ENCODE peak calls at places on chromosomes 12 and 14, in ten cellular contexts. One of them, this sample, is unnamed.

GRCh38 chr12:102659200-102659911 is 179.0 kb upstream of the IGF1 start:
- DNase-seq in progenitor cell of endocrine pancreas: no peak
- DNase-seq in Right ventricle myocardium superior: no peak
- DNase-seq in NCI-H524: no peak
- DNase-seq in T1000: no peak
- DNase-seq in stimulated activated CD8-positive, alpha-beta memory T cell treated with anti-CD3 and anti-CD28 coated beads, Interleukin-7, amount 100 ng/mL, for 4 hours: no peak
- DNase-seq in AG10803: peak
- DNase-seq in COR-L47: peak
- DNase-seq in iris pigment epithelial cell: no peak
- DNase-seq in cerebellar cortex: no peak
- DNase-seq in this sample: no peak

GRCh38 chr14:96126339-96126770 is 78.3 kb upstream of the BDKRB2 start:
- DNase-seq in stimulated activated CD8-positive, alpha-beta memory T cell treated with anti-CD3 and anti-CD28 coated beads, Interleukin-7, amount 100 ng/mL, for 4 hours: no peak
- DNase-seq in COR-L47: no peak
- DNase-seq in progenitor cell of endocrine pancreas: no peak
- DNase-seq in AG10803: peak
- DNase-seq in cerebellar cortex: no peak
- DNase-seq in Right ventricle myocardium superior: no peak
- DNase-seq in NCI-H524: no peak
- DNase-seq in iris pigment epithelial cell: peak
- DNase-seq in T1000: no peak
- DNase-seq in this sample: no peak

GRCh38 chr14:91374287-91374880 is 43.2 kb downstream of the CCDC88C start:
- DNase-seq in NCI-H524: peak
- DNase-seq in cerebellar cortex: no peak
- DNase-seq in progenitor cell of endocrine pancreas: no peak
- DNase-seq in Right ventricle myocardium superior: no peak
- DNase-seq in T1000: no peak
- DNase-seq in stimulated activated CD8-positive, alpha-beta memory T cell treated with anti-CD3 and anti-CD28 coated beads, Interleukin-7, amount 100 ng/mL, for 4 hours: no peak
- DNase-seq in iris pigment epithelial cell: peak
- DNase-seq in AG10803: no peak
- DNase-seq in COR-L47: no peak
- DNase-seq in this sample: no peak

GRCh38 chr12:121009744-121010143 is 6.5 kb downstream of the C12orf43 start:
- DNase-seq in iris pigment epithelial cell: peak
- DNase-seq in COR-L47: no peak
- DNase-seq in NCI-H524: no peak
- DNase-seq in cerebellar cortex: peak
- DNase-seq in AG10803: peak
- DNase-seq in T1000: no peak
- DNase-seq in Right ventricle myocardium superior: no peak
- DNase-seq in stimulated activated CD8-positive, alpha-beta memory T cell treated with anti-CD3 and anti-CD28 coated beads, Interleukin-7, amount 100 ng/mL, for 4 hours: no peak
- DNase-seq in progenitor cell of endocrine pancreas: peak
- DNase-seq in this sample: no peak

GRCh38 chr12:93783827-93784226 is 106.7 kb downstream of the CRADD start:
- DNase-seq in cerebellar cortex: no peak
- DNase-seq in stimulated activated CD8-positive, alpha-beta memory T cell treated with anti-CD3 and anti-CD28 coated beads, Interleukin-7, amount 100 ng/mL, for 4 hours: peak
- DNase-seq in T1000: no peak
- DNase-seq in AG10803: no peak
- DNase-seq in NCI-H524: no peak
- DNase-seq in Right ventricle myocardium superior: no peak
- DNase-seq in progenitor cell of endocrine pancreas: no peak
- DNase-seq in iris pigment epithelial cell: no peak
- DNase-seq in COR-L47: no peak
- DNase-seq in this sample: no peak

GRCh38 chr14:39342768-39343167 is 89.5 kb downstream of the FBXO33 start:
- DNase-seq in AG10803: no peak
- DNase-seq in cerebellar cortex: no peak
- DNase-seq in NCI-H524: no peak
- DNase-seq in progenitor cell of endocrine pancreas: no peak
- DNase-seq in T1000: no peak
- DNase-seq in Right ventricle myocardium superior: no peak
- DNase-seq in stimulated activated CD8-positive, alpha-beta memory T cell treated with anti-CD3 and anti-CD28 coated beads, Interleukin-7, amount 100 ng/mL, for 4 hours: no peak
- DNase-seq in iris pigment epithelial cell: no peak
- DNase-seq in COR-L47: no peak
- DNase-seq in this sample: no peak

GRCh38 chr14:95445676-95446075 is 70.8 kb downstream of the SYNE3 start:
- DNase-seq in iris pigment epithelial cell: no peak
- DNase-seq in COR-L47: peak
- DNase-seq in cerebellar cortex: peak
- DNase-seq in T1000: no peak
- DNase-seq in NCI-H524: no peak
- DNase-seq in progenitor cell of endocrine pancreas: no peak
- DNase-seq in Right ventricle myocardium superior: no peak
- DNase-seq in AG10803: no peak
- DNase-seq in stimulated activated CD8-positive, alpha-beta memory T cell treated with anti-CD3 and anti-CD28 coated beads, Interleukin-7, amount 100 ng/mL, for 4 hours: no peak
- DNase-seq in this sample: no peak

GRCh38 chr12:72323881-72324280 is 51.7 kb downstream of the TRHDE start:
- DNase-seq in AG10803: peak
- DNase-seq in cerebellar cortex: no peak
- DNase-seq in T1000: no peak
- DNase-seq in progenitor cell of endocrine pancreas: no peak
- DNase-seq in Right ventricle myocardium superior: no peak
- DNase-seq in NCI-H524: no peak
- DNase-seq in stimulated activated CD8-positive, alpha-beta memory T cell treated with anti-CD3 and anti-CD28 coated beads, Interleukin-7, amount 100 ng/mL, for 4 hours: no peak
- DNase-seq in COR-L47: no peak
- DNase-seq in iris pigment epithelial cell: peak
- DNase-seq in this sample: no peak

GRCh38 chr14:102568115-102568614 is 24.3 kb upstream of the RCOR1 start:
- DNase-seq in stimulated activated CD8-positive, alpha-beta memory T cell treated with anti-CD3 and anti-CD28 coated beads, Interleukin-7, amount 100 ng/mL, for 4 hours: peak
- DNase-seq in Right ventricle myocardium superior: no peak
- DNase-seq in AG10803: no peak
- DNase-seq in progenitor cell of endocrine pancreas: no peak
- DNase-seq in T1000: no peak
- DNase-seq in cerebellar cortex: peak
- DNase-seq in COR-L47: no peak
- DNase-seq in NCI-H524: no peak
- DNase-seq in iris pigment epithelial cell: no peak
- DNase-seq in this sample: no peak

GRCh38 chr12:130920711-130921381 is 32.9 kb upstream of the ADGRD1 start:
- DNase-seq in Right ventricle myocardium superior: peak
- DNase-seq in COR-L47: no peak
- DNase-seq in AG10803: peak
- DNase-seq in T1000: no peak
- DNase-seq in progenitor cell of endocrine pancreas: no peak
- DNase-seq in stimulated activated CD8-positive, alpha-beta memory T cell treated with anti-CD3 and anti-CD28 coated beads, Interleukin-7, amount 100 ng/mL, for 4 hours: no peak
- DNase-seq in iris pigment epithelial cell: peak
- DNase-seq in NCI-H524: no peak
- DNase-seq in cerebellar cortex: no peak
- DNase-seq in this sample: peak

GRCh38 chr12:119308743-119309456 is 25.6 kb upstream of the CCDC60 start:
- DNase-seq in NCI-H524: peak
- DNase-seq in progenitor cell of endocrine pancreas: no peak
- DNase-seq in T1000: no peak
- DNase-seq in AG10803: no peak
- DNase-seq in iris pigment epithelial cell: no peak
- DNase-seq in stimulated activated CD8-positive, alpha-beta memory T cell treated with anti-CD3 and anti-CD28 coated beads, Interleukin-7, amount 100 ng/mL, for 4 hours: no peak
- DNase-seq in COR-L47: no peak
- DNase-seq in Right ventricle myocardium superior: peak
- DNase-seq in cerebellar cortex: no peak
- DNase-seq in this sample: no peak

GRCh38 chr12:122459211-122459610 is 36.7 kb upstream of the CLIP1 start:
- DNase-seq in Right ventricle myocardium superior: no peak
- DNase-seq in COR-L47: no peak
- DNase-seq in progenitor cell of endocrine pancreas: no peak
- DNase-seq in stimulated activated CD8-positive, alpha-beta memory T cell treated with anti-CD3 and anti-CD28 coated beads, Interleukin-7, amount 100 ng/mL, for 4 hours: no peak
- DNase-seq in iris pigment epithelial cell: no peak
- DNase-seq in T1000: no peak
- DNase-seq in NCI-H524: no peak
- DNase-seq in cerebellar cortex: peak
- DNase-seq in AG10803: no peak
- DNase-seq in this sample: no peak

GRCh38 chr12:49902399-49903350 is 1.0 kb downstream of the FAIM2 start:
- DNase-seq in progenitor cell of endocrine pancreas: no peak
- DNase-seq in AG10803: no peak
- DNase-seq in stimulated activated CD8-positive, alpha-beta memory T cell treated with anti-CD3 and anti-CD28 coated beads, Interleukin-7, amount 100 ng/mL, for 4 hours: no peak
- DNase-seq in iris pigment epithelial cell: no peak
- DNase-seq in cerebellar cortex: peak
- DNase-seq in NCI-H524: no peak
- DNase-seq in COR-L47: no peak
- DNase-seq in T1000: no peak
- DNase-seq in Right ventricle myocardium superior: no peak
- DNase-seq in this sample: no peak

GRCh38 chr12:57454566-57455373 is at the start of gene INHBE:
- DNase-seq in COR-L47: peak
- DNase-seq in stimulated activated CD8-positive, alpha-beta memory T cell treated with anti-CD3 and anti-CD28 coated beads, Interleukin-7, amount 100 ng/mL, for 4 hours: no peak
- DNase-seq in cerebellar cortex: no peak
- DNase-seq in T1000: peak
- DNase-seq in iris pigment epithelial cell: peak
- DNase-seq in Right ventricle myocardium superior: no peak
- DNase-seq in NCI-H524: peak
- DNase-seq in progenitor cell of endocrine pancreas: no peak
- DNase-seq in AG10803: peak
- DNase-seq in this sample: no peak

GRCh38 chr12:12008931-12009611 is 61.7 kb upstream of the BCL2L14 start:
- DNase-seq in T1000: peak
- DNase-seq in Right ventricle myocardium superior: no peak
- DNase-seq in iris pigment epithelial cell: peak
- DNase-seq in COR-L47: peak
- DNase-seq in cerebellar cortex: no peak
- DNase-seq in progenitor cell of endocrine pancreas: no peak
- DNase-seq in AG10803: peak
- DNase-seq in NCI-H524: no peak
- DNase-seq in stimulated activated CD8-positive, alpha-beta memory T cell treated with anti-CD3 and anti-CD28 coated beads, Interleukin-7, amount 100 ng/mL, for 4 hours: no peak
- DNase-seq in this sample: no peak

GRCh38 chr12:34291426-34291901 is 269.2 kb downstream of the ALG10 start:
- DNase-seq in T1000: no peak
- DNase-seq in Right ventricle myocardium superior: no peak
- DNase-seq in progenitor cell of endocrine pancreas: no peak
- DNase-seq in COR-L47: no peak
- DNase-seq in cerebellar cortex: no peak
- DNase-seq in iris pigment epithelial cell: no peak
- DNase-seq in stimulated activated CD8-positive, alpha-beta memory T cell treated with anti-CD3 and anti-CD28 coated beads, Interleukin-7, amount 100 ng/mL, for 4 hours: no peak
- DNase-seq in AG10803: no peak
- DNase-seq in NCI-H524: no peak
- DNase-seq in this sample: peak

GRCh38 chr12:11875414-11875935 is 195.3 kb upstream of the BCL2L14 start:
- DNase-seq in progenitor cell of endocrine pancreas: no peak
- DNase-seq in stimulated activated CD8-positive, alpha-beta memory T cell treated with anti-CD3 and anti-CD28 coated beads, Interleukin-7, amount 100 ng/mL, for 4 hours: peak
- DNase-seq in cerebellar cortex: no peak
- DNase-seq in COR-L47: no peak
- DNase-seq in NCI-H524: no peak
- DNase-seq in iris pigment epithelial cell: no peak
- DNase-seq in Right ventricle myocardium superior: no peak
- DNase-seq in AG10803: peak
- DNase-seq in T1000: no peak
- DNase-seq in this sample: no peak

GRCh38 chr14:64549805-64550538 is at the start of gene PPP1R36:
- DNase-seq in progenitor cell of endocrine pancreas: no peak
- DNase-seq in cerebellar cortex: no peak
- DNase-seq in T1000: no peak
- DNase-seq in COR-L47: peak
- DNase-seq in stimulated activated CD8-positive, alpha-beta memory T cell treated with anti-CD3 and anti-CD28 coated beads, Interleukin-7, amount 100 ng/mL, for 4 hours: no peak
- DNase-seq in iris pigment epithelial cell: no peak
- DNase-seq in AG10803: peak
- DNase-seq in Right ventricle myocardium superior: peak
- DNase-seq in NCI-H524: peak
- DNase-seq in this sample: peak

GRCh38 chr12:116358850-116359761 is 81.6 kb upstream of the MED13L start:
- DNase-seq in stimulated activated CD8-positive, alpha-beta memory T cell treated with anti-CD3 and anti-CD28 coated beads, Interleukin-7, amount 100 ng/mL, for 4 hours: peak
- DNase-seq in T1000: peak
- DNase-seq in cerebellar cortex: peak
- DNase-seq in iris pigment epithelial cell: peak
- DNase-seq in COR-L47: no peak
- DNase-seq in Right ventricle myocardium superior: peak
- DNase-seq in NCI-H524: peak
- DNase-seq in progenitor cell of endocrine pancreas: peak
- DNase-seq in AG10803: peak
- DNase-seq in this sample: peak

GRCh38 chr14:30906752-30907658 is 32.6 kb downstream of the COCH start:
- DNase-seq in iris pigment epithelial cell: peak
- DNase-seq in Right ventricle myocardium superior: no peak
- DNase-seq in AG10803: no peak
- DNase-seq in progenitor cell of endocrine pancreas: no peak
- DNase-seq in stimulated activated CD8-positive, alpha-beta memory T cell treated with anti-CD3 and anti-CD28 coated beads, Interleukin-7, amount 100 ng/mL, for 4 hours: no peak
- DNase-seq in NCI-H524: peak
- DNase-seq in T1000: no peak
- DNase-seq in cerebellar cortex: peak
- DNase-seq in COR-L47: no peak
- DNase-seq in this sample: no peak

GRCh38 chr14:99512571-99513182 is 31.5 kb downstream of the CCNK start:
- DNase-seq in progenitor cell of endocrine pancreas: no peak
- DNase-seq in COR-L47: no peak
- DNase-seq in NCI-H524: no peak
- DNase-seq in Right ventricle myocardium superior: no peak
- DNase-seq in stimulated activated CD8-positive, alpha-beta memory T cell treated with anti-CD3 and anti-CD28 coated beads, Interleukin-7, amount 100 ng/mL, for 4 hours: no peak
- DNase-seq in AG10803: no peak
- DNase-seq in iris pigment epithelial cell: no peak
- DNase-seq in T1000: no peak
- DNase-seq in cerebellar cortex: no peak
- DNase-seq in this sample: no peak

GRCh38 chr12:67039995-67040860 is 228.9 kb upstream of the CAND1 start:
- DNase-seq in progenitor cell of endocrine pancreas: no peak
- DNase-seq in stimulated activated CD8-positive, alpha-beta memory T cell treated with anti-CD3 and anti-CD28 coated beads, Interleukin-7, amount 100 ng/mL, for 4 hours: no peak
- DNase-seq in T1000: no peak
- DNase-seq in cerebellar cortex: no peak
- DNase-seq in NCI-H524: no peak
- DNase-seq in COR-L47: no peak
- DNase-seq in Right ventricle myocardium superior: no peak
- DNase-seq in AG10803: no peak
- DNase-seq in iris pigment epithelial cell: no peak
- DNase-seq in this sample: no peak

GRCh38 chr12:80359703-80360102 is 84.3 kb upstream of the PTPRQ start:
- DNase-seq in AG10803: no peak
- DNase-seq in cerebellar cortex: no peak
- DNase-seq in iris pigment epithelial cell: no peak
- DNase-seq in stimulated activated CD8-positive, alpha-beta memory T cell treated with anti-CD3 and anti-CD28 coated beads, Interleukin-7, amount 100 ng/mL, for 4 hours: no peak
- DNase-seq in progenitor cell of endocrine pancreas: no peak
- DNase-seq in COR-L47: no peak
- DNase-seq in T1000: no peak
- DNase-seq in NCI-H524: no peak
- DNase-seq in Right ventricle myocardium superior: no peak
- DNase-seq in this sample: no peak

GRCh38 chr14:104183796-104184195 is 45.4 kb downstream of the KIF26A start:
- DNase-seq in iris pigment epithelial cell: no peak
- DNase-seq in Right ventricle myocardium superior: no peak
- DNase-seq in NCI-H524: no peak
- DNase-seq in AG10803: no peak
- DNase-seq in stimulated activated CD8-positive, alpha-beta memory T cell treated with anti-CD3 and anti-CD28 coated beads, Interleukin-7, amount 100 ng/mL, for 4 hours: no peak
- DNase-seq in cerebellar cortex: no peak
- DNase-seq in progenitor cell of endocrine pancreas: no peak
- DNase-seq in COR-L47: no peak
- DNase-seq in T1000: no peak
- DNase-seq in this sample: no peak

GRCh38 chr14:102344485-102344884 is 18.2 kb downstream of the CINP start:
- DNase-seq in progenitor cell of endocrine pancreas: no peak
- DNase-seq in cerebellar cortex: no peak
- DNase-seq in AG10803: no peak
- DNase-seq in iris pigment epithelial cell: no peak
- DNase-seq in stimulated activated CD8-positive, alpha-beta memory T cell treated with anti-CD3 and anti-CD28 coated beads, Interleukin-7, amount 100 ng/mL, for 4 hours: no peak
- DNase-seq in Right ventricle myocardium superior: no peak
- DNase-seq in NCI-H524: no peak
- DNase-seq in T1000: no peak
- DNase-seq in COR-L47: no peak
- DNase-seq in this sample: no peak

GRCh38 chr12:67388331-67389163 is 119.4 kb downstream of the CAND1 start:
- DNase-seq in progenitor cell of endocrine pancreas: no peak
- DNase-seq in iris pigment epithelial cell: no peak
- DNase-seq in AG10803: no peak
- DNase-seq in T1000: no peak
- DNase-seq in cerebellar cortex: no peak
- DNase-seq in COR-L47: no peak
- DNase-seq in Right ventricle myocardium superior: no peak
- DNase-seq in NCI-H524: no peak
- DNase-seq in stimulated activated CD8-positive, alpha-beta memory T cell treated with anti-CD3 and anti-CD28 coated beads, Interleukin-7, amount 100 ng/mL, for 4 hours: no peak
- DNase-seq in this sample: no peak

GRCh38 chr14:31243860-31244259 is 36.3 kb upstream of the HECTD1 start:
- DNase-seq in NCI-H524: no peak
- DNase-seq in progenitor cell of endocrine pancreas: no peak
- DNase-seq in COR-L47: no peak
- DNase-seq in T1000: no peak
- DNase-seq in stimulated activated CD8-positive, alpha-beta memory T cell treated with anti-CD3 and anti-CD28 coated beads, Interleukin-7, amount 100 ng/mL, for 4 hours: no peak
- DNase-seq in Right ventricle myocardium superior: no peak
- DNase-seq in AG10803: no peak
- DNase-seq in cerebellar cortex: no peak
- DNase-seq in iris pigment epithelial cell: no peak
- DNase-seq in this sample: no peak

GRCh38 chr14:55094630-55095157 is 34.4 kb upstream of the LGALS3 start:
- DNase-seq in stimulated activated CD8-positive, alpha-beta memory T cell treated with anti-CD3 and anti-CD28 coated beads, Interleukin-7, amount 100 ng/mL, for 4 hours: no peak
- DNase-seq in cerebellar cortex: no peak
- DNase-seq in AG10803: no peak
- DNase-seq in COR-L47: no peak
- DNase-seq in NCI-H524: no peak
- DNase-seq in progenitor cell of endocrine pancreas: no peak
- DNase-seq in Right ventricle myocardium superior: no peak
- DNase-seq in T1000: peak
- DNase-seq in iris pigment epithelial cell: peak
- DNase-seq in this sample: no peak